ENCODE peak calls at places on chromosomes 3 and 15, in ten cellular contexts. One of them, this sample, is unnamed.

GRCh38 chr15:80188293-80188692 is 35.5 kb downstream of the FAH start:
- DNase-seq in A549: no peak
- DNase-seq in ovary: no peak
- DNase-seq in HepG2: no peak
- DNase-seq in stomach: no peak
- DNase-seq in transverse colon: no peak
- DNase-seq in H1: no peak
- DNase-seq in K562: no peak
- DNase-seq in tibial nerve: no peak
- DNase-seq in GM12878: no peak
- DNase-seq in this sample: no peak

GRCh38 chr15:56815247-56815646 is 81.9 kb upstream of the ZNF280D start:
- DNase-seq in A549: no peak
- DNase-seq in ovary: no peak
- DNase-seq in HepG2: no peak
- DNase-seq in stomach: no peak
- DNase-seq in transverse colon: peak
- DNase-seq in H1: no peak
- DNase-seq in K562: peak
- DNase-seq in tibial nerve: peak
- DNase-seq in GM12878: no peak
- DNase-seq in this sample: no peak

GRCh38 chr3:136075816-136076215 is 110.3 kb downstream of the PPP2R3A start:
- DNase-seq in A549: no peak
- DNase-seq in ovary: no peak
- DNase-seq in HepG2: no peak
- DNase-seq in stomach: no peak
- DNase-seq in transverse colon: no peak
- DNase-seq in H1: no peak
- DNase-seq in K562: no peak
- DNase-seq in tibial nerve: no peak
- DNase-seq in GM12878: no peak
- DNase-seq in this sample: no peak

GRCh38 chr3:156826144-156826895 is at the start of gene LEKR1:
- DNase-seq in A549: peak
- DNase-seq in ovary: peak
- DNase-seq in HepG2: peak
- DNase-seq in stomach: peak
- DNase-seq in transverse colon: peak
- DNase-seq in H1: peak
- DNase-seq in K562: peak
- DNase-seq in tibial nerve: peak
- DNase-seq in GM12878: peak
- DNase-seq in this sample: peak

GRCh38 chr15:93428135-93428534 is 339.1 kb upstream of the RGMA start:
- DNase-seq in A549: no peak
- DNase-seq in ovary: no peak
- DNase-seq in HepG2: no peak
- DNase-seq in stomach: no peak
- DNase-seq in transverse colon: no peak
- DNase-seq in H1: no peak
- DNase-seq in K562: no peak
- DNase-seq in tibial nerve: no peak
- DNase-seq in GM12878: no peak
- DNase-seq in this sample: no peak

GRCh38 chr3:94345101-94345500 is 282.2 kb downstream of the NSUN3 start:
- DNase-seq in A549: no peak
- DNase-seq in ovary: no peak
- DNase-seq in HepG2: no peak
- DNase-seq in stomach: no peak
- DNase-seq in transverse colon: no peak
- DNase-seq in H1: no peak
- DNase-seq in K562: no peak
- DNase-seq in tibial nerve: no peak
- DNase-seq in GM12878: no peak
- DNase-seq in this sample: no peak

GRCh38 chr3:112973325-112974177 is 1.4 kb downstream of the CD200R1 start:
- DNase-seq in A549: no peak
- DNase-seq in ovary: no peak
- DNase-seq in HepG2: no peak
- DNase-seq in stomach: no peak
- DNase-seq in transverse colon: peak
- DNase-seq in H1: no peak
- DNase-seq in K562: no peak
- DNase-seq in tibial nerve: no peak
- DNase-seq in GM12878: peak
- DNase-seq in this sample: no peak

GRCh38 chr15:80951941-80952340 is 37.7 kb downstream of the MESD start:
- DNase-seq in A549: no peak
- DNase-seq in ovary: peak
- DNase-seq in HepG2: no peak
- DNase-seq in stomach: no peak
- DNase-seq in transverse colon: no peak
- DNase-seq in H1: no peak
- DNase-seq in K562: no peak
- DNase-seq in tibial nerve: no peak
- DNase-seq in GM12878: no peak
- DNase-seq in this sample: no peak

GRCh38 chr3:192916455-192917257 is 1.0 kb downstream of the MB21D2 start:
- DNase-seq in A549: peak
- DNase-seq in ovary: peak
- DNase-seq in HepG2: peak
- DNase-seq in stomach: peak
- DNase-seq in transverse colon: peak
- DNase-seq in H1: peak
- DNase-seq in K562: no peak
- DNase-seq in tibial nerve: peak
- DNase-seq in GM12878: no peak
- DNase-seq in this sample: peak

GRCh38 chr15:56149071-56149470 is 94.6 kb downstream of the RFX7 start:
- DNase-seq in A549: no peak
- DNase-seq in ovary: no peak
- DNase-seq in HepG2: no peak
- DNase-seq in stomach: no peak
- DNase-seq in transverse colon: no peak
- DNase-seq in H1: no peak
- DNase-seq in K562: no peak
- DNase-seq in tibial nerve: no peak
- DNase-seq in GM12878: no peak
- DNase-seq in this sample: no peak

GRCh38 chr3:174874258-174874657 is 15.1 kb downstream of the NAALADL2 start:
- DNase-seq in A549: no peak
- DNase-seq in ovary: no peak
- DNase-seq in HepG2: no peak
- DNase-seq in stomach: no peak
- DNase-seq in transverse colon: no peak
- DNase-seq in H1: no peak
- DNase-seq in K562: no peak
- DNase-seq in tibial nerve: no peak
- DNase-seq in GM12878: no peak
- DNase-seq in this sample: no peak

GRCh38 chr3:165193392-165194268 is 2.6 kb downstream of the SLITRK3 start:
- DNase-seq in A549: no peak
- DNase-seq in ovary: no peak
- DNase-seq in HepG2: no peak
- DNase-seq in stomach: no peak
- DNase-seq in transverse colon: no peak
- DNase-seq in H1: no peak
- DNase-seq in K562: no peak
- DNase-seq in tibial nerve: no peak
- DNase-seq in GM12878: no peak
- DNase-seq in this sample: no peak
- H3K4me3 ChIP-seq in A549: peak
- H3K4me3 ChIP-seq in ovary: peak
- H3K4me3 ChIP-seq in HepG2: no peak
- H3K4me3 ChIP-seq in stomach: peak
- H3K4me3 ChIP-seq in transverse colon: no peak
- H3K4me3 ChIP-seq in H1: peak
- H3K4me3 ChIP-seq in K562: no peak
- H3K4me3 ChIP-seq in tibial nerve: peak
- H3K4me3 ChIP-seq in GM12878: no peak
- H3K4me3 ChIP-seq in this sample: peak

GRCh38 chr3:14925729-14926591 is 21.4 kb upstream of the NR2C2 start:
- DNase-seq in A549: peak
- DNase-seq in ovary: no peak
- DNase-seq in HepG2: peak
- DNase-seq in stomach: no peak
- DNase-seq in transverse colon: peak
- DNase-seq in H1: peak
- DNase-seq in K562: peak
- DNase-seq in tibial nerve: no peak
- DNase-seq in GM12878: no peak
- DNase-seq in this sample: no peak
- TF ChIP-seq EP300 in A549: no peak
- TF ChIP-seq EP300 in ovary: no peak
- TF ChIP-seq EP300 in HepG2: no peak
- TF ChIP-seq EP300 in stomach: no peak
- TF ChIP-seq EP300 in transverse colon: no peak
- TF ChIP-seq EP300 in H1: no peak
- TF ChIP-seq EP300 in K562: no peak
- TF ChIP-seq EP300 in tibial nerve: no peak
- TF ChIP-seq EP300 in GM12878: no peak
- TF ChIP-seq EP300 in this sample: no peak

GRCh38 chr15:100900895-100901169 is 18.3 kb upstream of the LRRK1 start:
- DNase-seq in A549: no peak
- DNase-seq in ovary: no peak
- DNase-seq in HepG2: no peak
- DNase-seq in stomach: no peak
- DNase-seq in transverse colon: no peak
- DNase-seq in H1: no peak
- DNase-seq in K562: no peak
- DNase-seq in tibial nerve: no peak
- DNase-seq in GM12878: no peak
- DNase-seq in this sample: peak

GRCh38 chr15:100902436-100903190 is 16.5 kb upstream of the LRRK1 start:
- DNase-seq in A549: no peak
- DNase-seq in ovary: peak
- DNase-seq in HepG2: peak
- DNase-seq in stomach: peak
- DNase-seq in transverse colon: peak
- DNase-seq in H1: no peak
- DNase-seq in K562: no peak
- DNase-seq in tibial nerve: peak
- DNase-seq in GM12878: no peak
- DNase-seq in this sample: peak

GRCh38 chr15:100901296-100901695 is 17.9 kb upstream of the LRRK1 start:
- DNase-seq in A549: no peak
- DNase-seq in ovary: no peak
- DNase-seq in HepG2: no peak
- DNase-seq in stomach: no peak
- DNase-seq in transverse colon: no peak
- DNase-seq in H1: no peak
- DNase-seq in K562: no peak
- DNase-seq in tibial nerve: no peak
- DNase-seq in GM12878: no peak
- DNase-seq in this sample: peak

GRCh38 chr15:100903191-100903590 is 16.0 kb upstream of the LRRK1 start:
- DNase-seq in A549: no peak
- DNase-seq in ovary: no peak
- DNase-seq in HepG2: no peak
- DNase-seq in stomach: no peak
- DNase-seq in transverse colon: no peak
- DNase-seq in H1: no peak
- DNase-seq in K562: no peak
- DNase-seq in tibial nerve: no peak
- DNase-seq in GM12878: no peak
- DNase-seq in this sample: no peak

DNA sequence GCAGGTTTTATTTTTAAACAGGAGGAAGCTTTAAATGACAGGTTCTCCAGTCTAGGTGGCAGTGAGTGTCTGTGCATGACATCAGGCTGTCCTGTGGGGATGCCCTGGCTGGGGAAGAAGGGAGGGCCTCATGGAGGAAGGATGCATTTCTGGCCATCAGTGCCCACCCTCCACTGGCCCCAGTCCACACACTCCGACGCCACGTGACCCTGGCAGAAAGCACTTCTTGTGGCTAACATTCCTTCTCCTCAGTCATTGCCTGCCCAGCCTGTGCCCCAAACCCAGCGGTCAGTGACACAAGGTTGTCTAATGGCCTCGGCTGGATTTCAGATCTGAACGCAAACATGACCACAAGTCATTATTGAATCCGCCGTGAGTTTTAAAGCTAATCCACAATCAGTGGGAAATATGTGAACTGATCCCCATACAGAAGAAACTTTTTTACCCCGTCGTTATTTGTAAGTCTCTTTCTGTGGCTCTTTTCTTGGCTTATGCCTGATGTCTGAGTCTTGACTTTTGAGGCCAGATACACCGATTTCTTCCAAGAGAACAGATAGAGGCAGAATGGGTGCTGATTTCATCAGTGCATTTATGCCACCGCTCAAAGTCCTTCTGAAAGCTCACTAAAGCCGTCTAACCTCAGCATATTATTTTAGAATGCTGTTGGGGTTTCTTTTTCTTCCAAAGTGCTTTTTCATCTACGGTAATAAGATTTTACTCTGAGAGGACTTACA is 17.3 kb upstream of the LRRK1 start:
- DNase-seq in A549: no peak
- DNase-seq in ovary: no peak
- DNase-seq in HepG2: no peak
- DNase-seq in stomach: no peak
- DNase-seq in transverse colon: no peak
- DNase-seq in H1: no peak
- DNase-seq in K562: no peak
- DNase-seq in tibial nerve: no peak
- DNase-seq in GM12878: no peak
- DNase-seq in this sample: peak
- H3K4me3 ChIP-seq in A549: no peak
- H3K4me3 ChIP-seq in ovary: peak
- H3K4me3 ChIP-seq in HepG2: peak
- H3K4me3 ChIP-seq in stomach: peak
- H3K4me3 ChIP-seq in transverse colon: no peak
- H3K4me3 ChIP-seq in H1: no peak
- H3K4me3 ChIP-seq in K562: no peak
- H3K4me3 ChIP-seq in tibial nerve: no peak
- H3K4me3 ChIP-seq in GM12878: no peak
- H3K4me3 ChIP-seq in this sample: peak

GRCh38 chr3:47082519-47082918 is 81.4 kb downstream of the SETD2 start:
- DNase-seq in A549: no peak
- DNase-seq in ovary: no peak
- DNase-seq in HepG2: no peak
- DNase-seq in stomach: no peak
- DNase-seq in transverse colon: no peak
- DNase-seq in H1: no peak
- DNase-seq in K562: no peak
- DNase-seq in tibial nerve: no peak
- DNase-seq in GM12878: peak
- DNase-seq in this sample: no peak

GRCh38 chr3:47083786-47084185 is 80.1 kb downstream of the SETD2 start:
- DNase-seq in A549: no peak
- DNase-seq in ovary: no peak
- DNase-seq in HepG2: no peak
- DNase-seq in stomach: no peak
- DNase-seq in transverse colon: no peak
- DNase-seq in H1: no peak
- DNase-seq in K562: no peak
- DNase-seq in tibial nerve: no peak
- DNase-seq in GM12878: peak
- DNase-seq in this sample: no peak

GRCh38 chr3:47089605-47090004 is 74.3 kb downstream of the SETD2 start:
- DNase-seq in A549: no peak
- DNase-seq in ovary: no peak
- DNase-seq in HepG2: no peak
- DNase-seq in stomach: no peak
- DNase-seq in transverse colon: no peak
- DNase-seq in H1: no peak
- DNase-seq in K562: no peak
- DNase-seq in tibial nerve: no peak
- DNase-seq in GM12878: no peak
- DNase-seq in this sample: no peak

GRCh38 chr3:47086071-47086470 is 77.8 kb downstream of the SETD2 start:
- DNase-seq in A549: no peak
- DNase-seq in ovary: no peak
- DNase-seq in HepG2: no peak
- DNase-seq in stomach: no peak
- DNase-seq in transverse colon: no peak
- DNase-seq in H1: no peak
- DNase-seq in K562: no peak
- DNase-seq in tibial nerve: no peak
- DNase-seq in GM12878: no peak
- DNase-seq in this sample: no peak
- TF ChIP-seq EP300 in A549: no peak
- TF ChIP-seq EP300 in ovary: no peak
- TF ChIP-seq EP300 in HepG2: no peak
- TF ChIP-seq EP300 in stomach: no peak
- TF ChIP-seq EP300 in transverse colon: no peak
- TF ChIP-seq EP300 in H1: no peak
- TF ChIP-seq EP300 in K562: no peak
- TF ChIP-seq EP300 in tibial nerve: no peak
- TF ChIP-seq EP300 in GM12878: no peak
- TF ChIP-seq EP300 in this sample: no peak